ENCODE peak calls at places on chromosome 1, in ten cellular contexts. R, J, F, I, K, U, P, Q, C and D are unnamed samples.

GRCh38 chr1:185342017-185342416 is 25.0 kb upstream of the IVNS1ABP start:
- DNase-seq in R (no peak), J (no peak), F (no peak), I (no peak), K (no peak), U (no peak), P (no peak), Q (no peak), C (no peak), D (no peak)

GRCh38 chr1:30748098-30748698 is 9.4 kb downstream of the LAPTM5 start:
- DNase-seq in R (no peak), J (peak; percentile 48), F (peak; percentile 74), I (no peak), K (no peak), U (peak; percentile 27), P (no peak), Q (no peak), C (no peak), D (no peak)

GRCh38 chr1:165898837-165899236 is 71.4 kb downstream of the UCK2 start:
- DNase-seq in R (peak; percentile 97), J (no peak), F (peak; percentile 95), I (peak; percentile 99), K (no peak), U (no peak), P (no peak), Q (no peak), C (peak; percentile 50), D (no peak)

GRCh38 chr1:199273837-199274379 is 635.1 kb downstream of the PTPRC start:
- DNase-seq in R (no peak), J (no peak), F (peak; percentile 43), I (no peak), K (no peak), U (peak; percentile 7), P (no peak), Q (no peak), C (peak; percentile 41), D (no peak)

GRCh38 chr1:204617256-204618147 is 68.0 kb downstream of the LRRN2 start:
- DNase-seq in R (no peak), J (no peak), F (no peak), I (no peak), K (no peak), U (no peak), P (peak; percentile 46), Q (no peak), C (no peak), D (no peak)

GRCh38 chr1:175887981-175888428 is 144.6 kb upstream of the TNR start:
- DNase-seq in R (peak; percentile 61), J (no peak), F (peak; percentile 11), I (no peak), K (no peak), U (peak; percentile 51), P (peak; percentile 66), Q (peak; percentile 72), C (peak; percentile 43), D (peak; percentile 68)

GRCh38 chr1:22963044-22963677 is 9.5 kb downstream of the LACTBL1 start:
- DNase-seq in R (no peak), J (no peak), F (no peak), I (no peak), K (no peak), U (no peak), P (no peak), Q (no peak), C (no peak), D (no peak)

GRCh38 chr1:8570435-8570834 is 247.0 kb downstream of the RERE start:
- DNase-seq in R (peak; percentile 50), J (no peak), F (no peak), I (no peak), K (no peak), U (no peak), P (no peak), Q (no peak), C (no peak), D (no peak)

GRCh38 chr1:10685851-10686403 is 110.5 kb downstream of the CASZ1 start:
- DNase-seq in R (no peak), J (no peak), F (no peak), I (no peak), K (no peak), U (no peak), P (peak; percentile 68), Q (no peak), C (peak; percentile 67), D (no peak)

GRCh38 chr1:45863117-45863670 is 59.8 kb downstream of the MAST2 start:
- DNase-seq in R (no peak), J (no peak), F (no peak), I (no peak), K (no peak), U (peak; percentile 97), P (no peak), Q (no peak), C (no peak), D (no peak)

GRCh38 chr1:92924501-92924900 is 36.8 kb downstream of the DIPK1A start:
- DNase-seq in R (no peak), J (no peak), F (no peak), I (no peak), K (no peak), U (no peak), P (no peak), Q (no peak), C (no peak), D (no peak)

DNA sequence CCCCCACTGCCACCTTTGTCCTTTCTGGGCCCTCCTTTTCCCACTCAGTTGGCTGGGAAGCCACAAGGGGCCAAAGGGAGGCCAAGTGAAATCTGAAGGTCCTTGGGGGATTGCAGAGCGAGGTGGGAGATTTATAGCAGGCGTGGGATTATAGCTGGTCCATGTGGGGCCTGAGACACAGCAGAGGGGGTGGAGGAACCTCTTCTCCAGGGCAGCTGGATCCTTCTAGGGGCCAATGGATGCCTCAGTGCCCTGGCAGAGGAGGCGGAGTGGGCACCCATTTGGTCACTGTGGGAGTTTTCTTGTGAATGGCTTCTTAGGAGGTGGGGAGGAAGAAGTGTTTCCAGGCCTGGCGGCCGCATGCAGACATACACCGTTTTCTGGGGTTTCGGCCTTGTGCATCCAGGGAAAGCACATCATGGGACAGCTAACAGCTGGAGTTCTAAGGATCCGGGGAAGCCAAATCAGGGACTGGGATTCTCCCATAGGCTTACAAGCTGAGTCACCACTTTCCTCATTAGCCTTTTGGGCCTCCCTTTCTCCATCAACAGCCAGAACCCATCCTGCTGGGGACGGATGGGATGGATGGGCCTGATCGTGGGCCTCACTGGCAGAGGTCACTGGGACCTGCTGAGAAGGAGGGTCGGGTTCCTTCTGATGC is 76.5 kb downstream of the RHOU start:
- DNase-seq in R (no peak), J (no peak), F (no peak), I (no peak), K (peak; percentile 32), U (no peak), P (no peak), Q (no peak), C (no peak), D (no peak)
- H3K36me3 ChIP-seq in R (no peaks in the 10 kb centered on the region), J (no peaks in the 10 kb centered on the region), F (no peaks in the 10 kb centered on the region), I (no peaks in the 10 kb centered on the region), K (no peaks in the 10 kb centered on the region), U (no peaks in the 10 kb centered on the region), P (no peaks in the 10 kb centered on the region), Q (no peaks in the 10 kb centered on the region), C (no peaks in the 10 kb centered on the region), D (no peaks in the 10 kb centered on the region)

GRCh38 chr1:41041866-41042265 is 20.3 kb upstream of the SLFNL1 start:
- DNase-seq in R (no peak), J (no peak), F (no peak), I (no peak), K (no peak), U (no peak), P (no peak), Q (no peak), C (no peak), D (no peak)
- H3K36me3 ChIP-seq in R (peaks cover 6% of the 10 kb centered on the region), J (peaks cover 13% of the 10 kb centered on the region), F (peaks cover 4% of the 10 kb centered on the region), I (peaks cover 10% of the 10 kb centered on the region), K (peaks cover 9% of the 10 kb centered on the region), U (peaks cover 51% of the 10 kb centered on the region), P (peaks cover 30% of the 10 kb centered on the region), Q (peaks cover 7% of the 10 kb centered on the region), C (peaks cover 23% of the 10 kb centered on the region), D (peaks cover 5% of the 10 kb centered on the region)

GRCh38 chr1:68147534-68147933 is 84.8 kb downstream of the WLS start:
- DNase-seq in R (no peak), J (no peak), F (no peak), I (no peak), K (no peak), U (no peak), P (no peak), Q (no peak), C (no peak), D (no peak)

GRCh38 chr1:68149110-68149798 is 83.1 kb downstream of the WLS start:
- DNase-seq in R (no peak), J (no peak), F (no peak), I (no peak), K (no peak), U (no peak), P (no peak), Q (no peak), C (no peak), D (peak; percentile 53)

GRCh38 chr1:68151690-68152089 is 80.6 kb downstream of the WLS start:
- DNase-seq in R (no peak), J (no peak), F (no peak), I (no peak), K (no peak), U (no peak), P (no peak), Q (no peak), C (no peak), D (no peak)

GRCh38 chr1:68148631-68149030 is 83.7 kb downstream of the WLS start:
- DNase-seq in R (no peak), J (no peak), F (no peak), I (no peak), K (no peak), U (no peak), P (no peak), Q (no peak), C (no peak), D (no peak)

DNA sequence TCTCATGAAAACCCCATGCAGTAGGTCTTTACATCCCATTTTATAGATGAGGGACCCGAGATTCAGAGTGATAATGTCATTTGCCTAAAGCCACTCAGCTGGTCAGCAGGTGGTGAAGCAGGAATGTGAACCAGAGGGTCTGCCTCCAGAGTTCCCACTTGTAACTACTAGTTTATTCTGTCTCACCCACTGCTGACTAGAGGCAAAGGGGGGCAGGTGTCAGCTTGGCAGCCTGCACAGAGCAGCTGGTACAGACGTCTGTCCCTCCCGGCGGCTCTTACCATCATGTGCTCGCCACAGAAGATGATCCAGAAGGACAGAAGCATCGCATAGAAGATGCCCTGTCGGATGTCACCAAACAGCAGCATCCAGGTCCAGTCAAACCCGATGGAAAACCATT is 82.4 kb downstream of the WLS start:
- DNase-seq in R (no peak), J (no peak), F (no peak), I (no peak), K (no peak), U (no peak), P (no peak), Q (no peak), C (no peak), D (no peak)
- H3K36me3 ChIP-seq in R (peaks cover 74% of the 10 kb centered on the region), J (no peaks in the 10 kb centered on the region), F (peaks cover 11% of the 10 kb centered on the region), I (peaks cover 5% of the 10 kb centered on the region), K (no peaks in the 10 kb centered on the region), U (peaks cover 50% of the 10 kb centered on the region), P (peaks cover 10% of the 10 kb centered on the region), Q (no peaks in the 10 kb centered on the region), C (no peaks in the 10 kb centered on the region), D (no peaks in the 10 kb centered on the region)

GRCh38 chr1:155946633-155947219 is 5.3 kb downstream of the RXFP4 start:
- DNase-seq in R (no peak), J (no peak), F (no peak), I (no peak), K (no peak), U (no peak), P (no peak), Q (no peak), C (no peak), D (no peak)
- H3K36me3 ChIP-seq in R (peaks cover 61% of the 10 kb centered on the region), J (peaks cover 33% of the 10 kb centered on the region), F (peaks cover 15% of the 10 kb centered on the region), I (peaks cover 43% of the 10 kb centered on the region), K (peaks cover 39% of the 10 kb centered on the region), U (peaks cover 48% of the 10 kb centered on the region), P (peaks cover 49% of the 10 kb centered on the region), Q (peaks cover 18% of the 10 kb centered on the region), C (peaks cover 36% of the 10 kb centered on the region), D (peaks cover 59% of the 10 kb centered on the region)

GRCh38 chr1:82018319-82018718 is 217.6 kb downstream of the ADGRL2 start:
- DNase-seq in R (no peak), J (no peak), F (no peak), I (no peak), K (no peak), U (no peak), P (no peak), Q (no peak), C (no peak), D (no peak)
- H3K36me3 ChIP-seq in R (no peaks in the 10 kb centered on the region), J (no peaks in the 10 kb centered on the region), F (no peaks in the 10 kb centered on the region), I (no peaks in the 10 kb centered on the region), K (no peaks in the 10 kb centered on the region), U (no peaks in the 10 kb centered on the region), P (no peaks in the 10 kb centered on the region), Q (no peaks in the 10 kb centered on the region), C (no peaks in the 10 kb centered on the region), D (no peaks in the 10 kb centered on the region)